ENCODE peak calls at places on chromosomes 5 and 9, in eight cellular contexts. G, C, B, F, Q, W, T and R are unnamed samples.

GRCh38 chr5:176474476-176474875 is 26.3 kb downstream of the FAF2 start:
- DNase-seq in G (no peak), C (peak; percentile 56), B (no peak), F (no peak), Q (no peak), W (no peak), T (no peak), R (no peak)

GRCh38 chr5:172504736-172505402 is 50.5 kb upstream of the SH3PXD2B start:
- DNase-seq in G (no peak), C (no peak), B (no peak), F (no peak), Q (no peak), W (no peak), T (no peak), R (no peak)

GRCh38 chr5:150376799-150377771 is 19.6 kb downstream of the TCOF1 start:
- DNase-seq in G (no peak), C (peak; percentile 84), B (no peak), F (no peak), Q (no peak), W (no peak), T (peak; percentile 31), R (no peak)

GRCh38 chr9:130069048-130069447 is 15.3 kb downstream of the GPR107 start:
- DNase-seq in G (no peak), C (no peak), B (no peak), F (no peak), Q (no peak), W (no peak), T (no peak), R (no peak)

GRCh38 chr9:90285946-90286345 is 356.7 kb downstream of the DIRAS2 start:
- DNase-seq in G (no peak), C (no peak), B (no peak), F (no peak), Q (no peak), W (no peak), T (no peak), R (no peak)

GRCh38 chr5:78504726-78505431 is 143.7 kb downstream of the LHFPL2 start:
- DNase-seq in G (no peak), C (peak; percentile 100), B (peak; percentile 90), F (no peak), Q (peak; percentile 91), W (no peak), T (peak; percentile 100), R (no peak)

GRCh38 chr9:78777747-78778146 is 480.8 kb downstream of the PSAT1 start:
- DNase-seq in G (no peak), C (no peak), B (no peak), F (no peak), Q (no peak), W (no peak), T (no peak), R (no peak)

GRCh38 chr5:36777105-36777757 is 99.3 kb upstream of the NIPBL start:
- DNase-seq in G (no peak), C (peak; percentile 27), B (peak; percentile 18), F (peak; percentile 20), Q (peak; percentile 26), W (no peak), T (peak; percentile 34), R (no peak)

GRCh38 chr5:33227746-33228145 is 213.0 kb upstream of the TARS1 start:
- DNase-seq in G (no peak), C (no peak), B (no peak), F (no peak), Q (no peak), W (no peak), T (peak; percentile 12), R (no peak)

GRCh38 chr5:152462021-152462721 is 57.1 kb upstream of the NMUR2 start:
- DNase-seq in G (no peak), C (no peak), B (no peak), F (no peak), Q (no peak), W (no peak), T (peak; percentile 7), R (no peak)

GRCh38 chr9:106929471-106930198 is 66.7 kb downstream of the ZNF462 start:
- DNase-seq in G (no peak), C (peak; percentile 82), B (no peak), F (no peak), Q (no peak), W (no peak), T (peak; percentile 69), R (no peak)

GRCh38 chr9:115837618-115838017 is 316.0 kb upstream of the PAPPA start:
- DNase-seq in G (no peak), C (no peak), B (no peak), F (no peak), Q (no peak), W (no peak), T (no peak), R (no peak)

GRCh38 chr5:78602400-78602799 is 46.2 kb downstream of the LHFPL2 start:
- DNase-seq in G (no peak), C (no peak), B (no peak), F (no peak), Q (no peak), W (no peak), T (no peak), R (no peak)

GRCh38 chr9:126836216-126836615 is 24.2 kb upstream of the ZBTB34 start:
- DNase-seq in G (no peak), C (no peak), B (no peak), F (no peak), Q (no peak), W (no peak), T (no peak), R (no peak)

GRCh38 chr5:6704361-6704851 is 8.8 kb upstream of the TENT4A start:
- DNase-seq in G (no peak), C (peak; percentile 92), B (peak; percentile 81), F (no peak), Q (no peak), W (no peak), T (peak; percentile 91), R (no peak)

GRCh38 chr9:30746589-30746988 is 1637.9 kb upstream of the ACO1 start:
- DNase-seq in G (no peak), C (no peak), B (no peak), F (no peak), Q (no peak), W (no peak), T (no peak), R (no peak)

GRCh38 chr5:139383993-139384590 is 995 bp upstream of the SLC23A1 start:
- DNase-seq in G (no peak), C (no peak), B (no peak), F (no peak), Q (no peak), W (no peak), T (no peak), R (no peak)

GRCh38 chr5:65288657-65289056 is 193.1 kb downstream of the ADAMTS6 start:
- DNase-seq in G (no peak), C (no peak), B (no peak), F (no peak), Q (no peak), W (no peak), T (no peak), R (no peak)

DNA sequence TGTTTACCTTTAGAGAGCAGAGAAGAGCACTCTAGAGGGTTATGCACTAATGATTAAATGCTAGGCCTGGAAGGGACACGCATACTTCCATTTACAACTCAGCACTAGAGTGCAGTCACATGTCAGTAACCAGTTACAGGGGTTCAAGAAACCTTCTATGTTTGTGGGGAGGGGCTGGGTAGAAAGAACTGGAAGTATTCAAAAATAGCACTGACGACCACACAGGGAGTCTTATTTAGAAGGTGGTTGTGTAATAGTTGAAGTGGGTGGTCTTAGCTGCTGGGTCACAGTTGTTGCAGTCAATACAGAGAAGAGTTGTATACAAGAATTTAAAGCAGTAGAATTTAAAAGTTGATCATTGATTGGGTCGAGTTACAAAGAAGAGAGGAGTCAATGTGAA is 15.4 kb downstream of the AOPEP start:
- DNase-seq in G (no peak), C (no peak), B (no peak), F (no peak), Q (no peak), W (no peak), T (no peak), R (no peak)
- TF ChIP-seq CTCF in G (no peak), C (no peak), B (no peak), F (no peak), Q (no peak), W (no peak), T (no peak), R (no peak)

DNA sequence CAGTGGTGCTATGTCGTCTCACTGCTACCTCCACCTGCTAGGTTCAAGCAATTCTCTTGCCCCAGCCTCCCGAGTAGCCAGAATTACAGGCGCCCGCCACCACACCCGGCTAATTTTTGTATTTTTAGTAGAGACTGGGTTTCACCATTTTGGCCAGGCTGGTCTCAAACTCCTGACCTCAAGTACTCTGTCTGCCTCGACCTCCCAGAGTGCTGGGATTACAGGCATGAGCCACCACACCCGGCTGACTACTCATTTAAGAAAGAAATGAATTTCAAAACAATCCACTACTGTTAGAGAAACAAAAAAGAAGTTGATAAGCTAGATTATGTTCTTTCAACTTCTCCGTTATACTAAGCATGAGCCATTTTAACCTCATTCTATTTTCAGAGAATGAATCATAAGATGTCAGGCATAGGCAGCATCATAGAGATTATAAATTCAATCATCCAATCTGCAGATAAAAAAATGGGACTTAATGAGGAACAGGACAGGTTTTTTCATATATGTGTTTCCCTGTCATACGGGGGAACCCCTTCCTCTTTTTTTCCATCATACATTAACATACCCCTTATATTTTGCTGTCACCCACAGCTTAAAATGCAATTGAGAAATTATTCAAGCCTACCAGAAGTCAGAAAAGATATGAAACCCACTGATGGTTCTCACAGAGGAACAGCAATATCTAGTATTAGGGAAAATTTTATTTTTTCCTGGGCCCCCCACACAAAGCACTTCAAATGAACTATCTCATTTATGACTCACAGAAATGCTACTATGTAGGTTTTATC is 26.5 kb upstream of the ADRB2 start:
- DNase-seq in G (no peak), C (peak; percentile 64), B (no peak), F (no peak), Q (no peak), W (no peak), T (peak; percentile 35), R (no peak)
- TF ChIP-seq CTCF in G (no peak), C (no peak), B (no peak), F (no peak), Q (no peak), W (no peak), T (no peak), R (no peak)

DNA sequence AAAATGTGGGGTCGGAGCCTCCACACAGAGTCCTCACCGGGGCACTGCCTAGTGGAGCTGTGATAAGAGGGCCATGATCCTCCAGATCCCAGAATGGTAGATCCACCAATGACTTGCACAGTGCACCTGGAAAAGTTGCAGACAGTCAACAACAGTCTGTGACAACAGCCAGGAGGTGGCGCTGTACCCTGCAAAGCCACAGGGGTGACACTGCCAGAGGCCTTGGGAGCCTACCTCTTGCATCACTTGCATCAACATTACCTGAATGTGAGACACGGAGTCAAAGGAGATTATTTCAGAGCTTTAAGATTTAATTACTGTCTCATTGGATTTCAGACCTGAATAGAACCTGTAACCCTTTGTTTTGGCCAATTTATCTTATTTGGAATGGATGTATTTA is 614.1 kb upstream of the CDH9 start:
- DNase-seq in G (no peak), C (no peak), B (no peak), F (no peak), Q (peak; percentile 64), W (no peak), T (no peak), R (no peak)
- TF ChIP-seq CTCF in G (peak; percentile 33), C (no peak), B (no peak), F (no peak), Q (peak; percentile 60), W (no peak), T (no peak), R (no peak)

DNA sequence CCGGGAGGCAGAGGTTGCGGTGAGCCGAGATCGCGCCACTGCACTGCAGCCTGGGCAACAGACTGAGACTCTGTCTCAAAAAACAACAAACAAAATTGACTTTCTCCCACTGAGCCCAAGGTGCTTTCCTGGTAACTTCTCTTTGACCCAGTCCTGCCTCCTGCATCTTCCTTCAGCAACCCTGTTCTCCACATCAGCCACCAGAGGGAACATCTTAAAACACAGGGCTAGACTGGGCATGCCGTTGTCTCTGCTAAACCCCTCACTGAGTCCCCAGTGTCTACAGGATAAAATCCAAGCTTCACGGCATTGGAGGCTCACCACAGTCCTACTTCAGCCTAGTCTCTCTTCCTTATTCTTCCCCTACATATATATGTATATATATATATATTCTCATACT is 39.8 kb upstream of the KCNMB1 start:
- DNase-seq in G (no peak), C (no peak), B (no peak), F (no peak), Q (no peak), W (no peak), T (peak; percentile 25), R (no peak)
- TF ChIP-seq CTCF in G (no peak), C (no peak), B (no peak), F (no peak), Q (peak; percentile 42), W (no peak), T (peak; percentile 45), R (no peak)